ENCODE peak calls at places on chromosome 14, in five cellular contexts. V is PC-3, E is hepatocyte, D is dorsolateral prefrontal cortex, U is breast epithelium. O is an unnamed sample.

GRCh38 chr14:36508418-36509051 is 11.5 kb downstream of the NKX2-1 start:
- DNase-seq in V (no peak), E (no peak), U (no peak), D (no peak), O (no peak)

GRCh38 chr14:74491952-74492351 is 1.2 kb downstream of the NPC2 start:
- DNase-seq in U (no peak), E (peak), V (peak), D (no peak), O (no peak)

GRCh38 chr14:32363761-32364160 is 34.7 kb downstream of the AKAP6 start:
- DNase-seq in U (no peak), D (no peak), V (no peak), E (no peak), O (no peak)

GRCh38 chr14:34604990-34605389 is 25.0 kb downstream of the SNX6 start:
- DNase-seq in D (no peak), E (no peak), V (peak), U (no peak), O (no peak)

GRCh38 chr14:22888662-22889061 is 5.6 kb downstream of the REM2 start:
- DNase-seq in E (no peak), V (no peak), D (no peak), U (no peak), O (no peak)

GRCh38 chr14:57168138-57168695 is 100.5 kb downstream of the EXOC5 start:
- DNase-seq in D (no peak), V (no peak), E (peak), U (no peak), O (no peak)

GRCh38 chr14:102450206-102451063 is 59.1 kb downstream of the ANKRD9 start:
- DNase-seq in D (no peak), V (no peak), U (no peak), E (no peak), O (no peak)

GRCh38 chr14:44785096-44785495 is 176.7 kb downstream of the KLHL28 start:
- DNase-seq in D (no peak), U (no peak), V (no peak), E (no peak), O (no peak)

GRCh38 chr14:57486767-57487379 is 6.8 kb downstream of the CCDC198 start:
- DNase-seq in E (peak), D (no peak), U (no peak), V (peak), O (no peak)

GRCh38 chr14:92397839-92398564 is 75.0 kb downstream of the SLC24A4 start:
- DNase-seq in D (no peak), E (no peak), U (no peak), V (no peak), O (no peak)

GRCh38 chr14:40447032-40447431 is 1014.8 kb upstream of the FBXO33 start:
- DNase-seq in V (no peak), U (no peak), E (no peak), D (no peak), O (no peak)

GRCh38 chr14:59075503-59075902 is 113.0 kb upstream of the DAAM1 start:
- DNase-seq in U (no peak), V (no peak), D (no peak), E (no peak), O (no peak)

GRCh38 chr14:76923422-76924362 is 97.5 kb downstream of the LRRC74A start:
- DNase-seq in E (no peak), V (no peak), D (no peak), U (no peak), O (no peak)

GRCh38 chr14:52944267-52944666 is 6.6 kb downstream of the FERMT2 start:
- DNase-seq in D (no peak), U (no peak), E (no peak), V (no peak), O (no peak)

GRCh38 chr14:68495101-68495637 is 297.7 kb downstream of the ZFP36L1 start:
- DNase-seq in D (no peak), E (no peak), V (peak), U (no peak), O (no peak)

GRCh38 chr14:79825046-79825521 is 386.2 kb downstream of the DIO2 start:
- DNase-seq in U (no peak), V (peak), D (no peak), E (no peak), O (no peak)

GRCh38 chr14:60649815-60650381 is 621 bp upstream of the SIX1 start:
- DNase-seq in V (peak), U (no peak), E (peak), D (no peak), O (no peak)

GRCh38 chr14:35123388-35123703 is 994 bp downstream of the PRORP start:
- DNase-seq in E (no peak), V (no peak), D (no peak), U (no peak), O (no peak)

GRCh38 chr14:45990252-45990651 is 661.3 kb downstream of the RPL10L start:
- DNase-seq in D (no peak), E (no peak), U (no peak), V (peak), O (no peak)

GRCh38 chr14:76227450-76228050 is 75.8 kb downstream of the GPATCH2L start:
- DNase-seq in E (peak), V (peak), U (no peak), D (no peak), O (no peak)

GRCh38 chr14:36556811-36557433 is 25.5 kb downstream of the NKX2-8 start:
- DNase-seq in V (peak), D (no peak), E (peak), U (no peak), O (no peak)

GRCh38 chr14:67729072-67729561 is 27.4 kb downstream of the RDH12 start:
- DNase-seq in V (no peak), E (peak), U (no peak), D (no peak), O (no peak)

GRCh38 chr14:71591929-71592328 is 340.3 kb upstream of the RGS6 start:
- DNase-seq in E (no peak), V (peak), U (no peak), D (no peak), O (no peak)

GRCh38 chr14:75428230-75429104 is 645 bp downstream of the JDP2 start:
- DNase-seq in E (peak), D (peak), V (no peak), U (no peak), O (no peak)

GRCh38 chr14:26008290-26008689 is 589.5 kb downstream of the NOVA1 start:
- DNase-seq in U (no peak), D (no peak), E (peak), V (peak), O (no peak)

DNA sequence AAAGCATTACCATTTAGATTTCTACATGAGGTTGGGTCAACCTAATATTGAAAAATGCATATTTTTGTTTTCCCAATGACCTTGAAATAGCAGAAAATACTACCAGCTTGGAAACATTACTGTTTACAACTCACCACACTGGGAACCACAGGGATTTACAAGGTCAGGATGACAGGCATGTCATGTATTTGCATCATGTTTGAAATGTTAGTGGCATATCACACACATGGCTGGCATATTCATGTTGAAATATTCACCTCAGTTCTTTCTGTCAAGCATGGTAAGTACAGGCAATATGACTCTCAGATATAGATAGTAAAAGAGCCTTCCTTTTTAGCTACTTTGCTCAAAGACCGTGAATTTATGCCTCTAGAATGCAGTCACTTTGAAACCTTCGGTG is 593.5 kb downstream of the NOVA1 start:
- DNase-seq in D (no peak), V (no peak), U (no peak), E (no peak), O (no peak)
- H3K27ac ChIP-seq in D (no peak), V (no peak), U (no peak), E (no peak), O (no peak)

DNA sequence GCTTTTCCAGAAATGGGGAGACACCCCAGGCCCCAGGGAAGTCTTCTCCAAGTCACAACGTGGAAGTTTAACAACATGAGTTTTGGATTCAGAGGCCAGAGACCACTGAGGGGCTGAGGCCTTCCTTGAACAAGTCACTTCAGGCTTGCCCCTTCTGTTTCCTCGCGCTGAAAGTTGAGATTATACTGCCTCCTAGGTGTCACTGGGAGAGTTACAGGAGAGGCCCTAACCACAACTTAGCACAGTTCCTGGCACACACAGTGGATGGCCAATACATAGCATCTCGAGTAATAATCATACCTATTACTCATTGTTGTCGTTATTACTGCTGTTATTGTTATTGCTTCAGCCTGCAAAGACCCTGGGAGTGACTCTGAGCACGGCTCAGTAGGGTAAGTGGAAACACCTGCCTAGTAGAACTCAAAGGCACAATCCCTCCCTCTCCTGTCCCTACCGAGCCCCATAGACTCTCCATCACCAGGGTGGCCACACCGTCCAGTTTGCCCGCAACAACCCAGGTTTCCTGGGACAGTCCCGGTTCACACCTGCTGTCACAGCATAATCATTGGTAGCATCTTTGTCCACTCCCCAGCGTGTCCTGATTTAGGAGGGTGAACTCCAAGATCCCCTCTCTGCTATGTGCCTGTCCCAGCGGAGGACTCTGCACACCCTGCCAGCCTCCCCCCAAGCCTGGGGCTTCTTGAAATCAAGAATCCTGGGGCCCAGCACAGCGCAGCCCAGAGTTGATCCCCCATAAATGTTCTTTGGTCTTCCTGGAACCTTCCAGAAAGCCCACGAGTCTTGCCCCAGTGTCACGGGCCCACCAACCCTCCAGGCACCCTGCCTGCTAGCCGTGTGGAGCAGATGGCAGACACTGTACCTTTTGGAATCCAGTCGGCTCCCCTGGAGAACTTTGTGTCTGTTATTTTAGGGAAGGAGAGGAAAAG is 85.0 kb downstream of the SYNE3 start:
- DNase-seq in D (no peak), E (peak), U (no peak), V (peak), O (no peak)
- TF ChIP-seq CTCF in D (peak), E (peak), U (peak), V (peak), O (no peak)

GRCh38 chr14:99632410-99633035 is 12.4 kb upstream of the HHIPL1 start:
- DNase-seq in E (no peak), V (no peak), D (no peak), U (no peak), O (no peak)

GRCh38 chr14:99633913-99634312 is 11.0 kb upstream of the HHIPL1 start:
- DNase-seq in D (no peak), E (no peak), U (no peak), V (no peak), O (no peak)

GRCh38 chr14:99634443-99634842 is 10.5 kb upstream of the HHIPL1 start:
- DNase-seq in D (no peak), E (no peak), U (no peak), V (no peak), O (no peak)

GRCh38 chr14:99635116-99635515 is 9.8 kb upstream of the HHIPL1 start:
- DNase-seq in V (no peak), D (no peak), E (no peak), U (no peak), O (no peak)

GRCh38 chr14:99633141-99633540 is 11.8 kb upstream of the HHIPL1 start:
- DNase-seq in D (no peak), U (no peak), V (no peak), E (no peak), O (no peak)
- H3K4me3 ChIP-seq in D (no peak), U (no peak), V (no peak), E (no peak), O (no peak)

GRCh38 chr14:55963295-55963694 is 154.9 kb upstream of the PELI2 start:
- DNase-seq in U (no peak), D (no peak), E (no peak), V (no peak), O (no peak)

GRCh38 chr14:55954108-55954507 is 164.1 kb upstream of the PELI2 start:
- DNase-seq in D (no peak), E (no peak), U (no peak), V (no peak), O (no peak)

GRCh38 chr14:55955175-55955574 is 163.0 kb upstream of the PELI2 start:
- DNase-seq in D (no peak), V (peak), E (no peak), U (no peak), O (no peak)

GRCh38 chr14:55957950-55958349 is 160.3 kb upstream of the PELI2 start:
- DNase-seq in U (no peak), V (no peak), D (no peak), E (no peak), O (no peak)
- H3K27ac ChIP-seq in U (peak), V (no peak), D (no peak), E (no peak), O (no peak)

O was measured in coronary artery.